ENCODE peak calls at places on chromosomes 6 and 20, in eight cellular contexts. W, A, U, H, K, N, V and Z are unnamed samples.

GRCh38 chr6:14321992-14322772 is 204.6 kb downstream of the CD83 start:
- DNase-seq in W (no peak), A (no peak), U (no peak), H (no peak), K (no peak), N (no peak), V (no peak), Z (no peak)

GRCh38 chr6:52994031-52994788 is 874 bp downstream of the GSTA4 start:
- DNase-seq in W (peak), A (no peak), U (peak), H (no peak), K (peak), N (no peak), V (peak), Z (no peak)

GRCh38 chr20:50121858-50122271 is 8.9 kb upstream of the UBE2V1 start:
- DNase-seq in W (no peak), A (no peak), U (no peak), H (no peak), K (no peak), N (no peak), V (no peak), Z (no peak)

GRCh38 chr6:13528777-13529343 is 41.5 kb upstream of the GFOD1 start:
- DNase-seq in W (no peak), A (no peak), U (no peak), H (no peak), K (no peak), N (no peak), V (no peak), Z (no peak)

GRCh38 chr20:7996898-7997297 is 22.7 kb downstream of the TMX4 start:
- DNase-seq in W (no peak), A (no peak), U (no peak), H (no peak), K (no peak), N (no peak), V (no peak), Z (no peak)

GRCh38 chr6:170444811-170445211 is 108.3 kb downstream of the PSMB1 start:
- DNase-seq in W (peak), A (no peak), U (no peak), H (no peak), K (no peak), N (no peak), V (peak), Z (no peak)

GRCh38 chr6:33249732-33250625 is 21.7 kb downstream of the VPS52 start:
- DNase-seq in W (peak), A (no peak), U (no peak), H (no peak), K (no peak), N (peak), V (peak), Z (no peak)

GRCh38 chr6:133245033-133245903 is 4.1 kb downstream of the EYA4 start:
- DNase-seq in W (no peak), A (no peak), U (no peak), H (no peak), K (no peak), N (no peak), V (no peak), Z (no peak)

GRCh38 chr6:115796061-115796460 is 264.6 kb downstream of the FRK start:
- DNase-seq in W (no peak), A (no peak), U (no peak), H (no peak), K (no peak), N (no peak), V (no peak), Z (no peak)

GRCh38 chr6:2149370-2150006 is 95.9 kb downstream of the GMDS start:
- DNase-seq in W (no peak), A (no peak), U (no peak), H (no peak), K (no peak), N (no peak), V (no peak), Z (no peak)

GRCh38 chr6:14068133-14068532 is 49.4 kb upstream of the CD83 start:
- DNase-seq in W (no peak), A (no peak), U (no peak), H (no peak), K (no peak), N (no peak), V (no peak), Z (no peak)

GRCh38 chr6:10429638-10430427 is 15.0 kb upstream of the TFAP2A start:
- DNase-seq in W (no peak), A (no peak), U (no peak), H (no peak), K (peak), N (no peak), V (no peak), Z (no peak)

GRCh38 chr6:42710316-42710715 is 12.1 kb downstream of the PRPH2 start:
- DNase-seq in W (no peak), A (no peak), U (peak), H (no peak), K (no peak), N (no peak), V (no peak), Z (no peak)

GRCh38 chr20:3808141-3808479 is 12.0 kb downstream of the CDC25B start:
- DNase-seq in W (peak), A (peak), U (peak), H (no peak), K (peak), N (peak), V (peak), Z (peak)

GRCh38 chr6:149317656-149318571 is at the start of gene TAB2:
- DNase-seq in W (peak), A (peak), U (peak), H (peak), K (no peak), N (peak), V (peak), Z (peak)

GRCh38 chr20:2342243-2342642 is 38.5 kb upstream of the TGM6 start:
- DNase-seq in W (no peak), A (no peak), U (no peak), H (no peak), K (no peak), N (no peak), V (no peak), Z (no peak)

GRCh38 chr6:26454641-26455040 is 3.1 kb upstream of the BTN2A1 start:
- DNase-seq in W (no peak), A (no peak), U (no peak), H (no peak), K (no peak), N (no peak), V (no peak), Z (no peak)

GRCh38 chr6:122620902-122621301 is 10.7 kb downstream of the PKIB start:
- DNase-seq in W (no peak), A (no peak), U (no peak), H (no peak), K (peak), N (no peak), V (no peak), Z (no peak)

GRCh38 chr20:49846206-49846807 is 33.7 kb downstream of the SLC9A8 start:
- DNase-seq in W (no peak), A (peak), U (no peak), H (peak), K (peak), N (no peak), V (no peak), Z (no peak)

GRCh38 chr6:33962673-33963072 is 158.9 kb upstream of the MLN start:
- DNase-seq in W (no peak), A (no peak), U (no peak), H (no peak), K (no peak), N (peak), V (peak), Z (no peak)

GRCh38 chr6:23140879-23141278 is 571.5 kb downstream of the HDGFL1 start:
- DNase-seq in W (no peak), A (no peak), U (no peak), H (no peak), K (no peak), N (no peak), V (no peak), Z (no peak)

GRCh38 chr6:55632953-55633352 is 54.0 kb upstream of the HMGCLL1 start:
- DNase-seq in W (no peak), A (no peak), U (no peak), H (no peak), K (no peak), N (no peak), V (no peak), Z (no peak)

GRCh38 chr6:148358196-148358785 is 15.7 kb downstream of the SASH1 start:
- DNase-seq in W (no peak), A (no peak), U (peak), H (peak), K (no peak), N (no peak), V (peak), Z (no peak)

GRCh38 chr6:22828179-22829062 is 259.1 kb downstream of the HDGFL1 start:
- DNase-seq in W (no peak), A (no peak), U (no peak), H (no peak), K (peak), N (no peak), V (peak), Z (peak)

GRCh38 chr6:161073940-161074339 is 82.4 kb downstream of the MAP3K4 start:
- DNase-seq in W (no peak), A (no peak), U (no peak), H (no peak), K (no peak), N (no peak), V (no peak), Z (no peak)

GRCh38 chr6:136633355-136633754 is 83.1 kb upstream of the MAP7 start:
- DNase-seq in W (no peak), A (no peak), U (no peak), H (no peak), K (no peak), N (no peak), V (no peak), Z (no peak)

GRCh38 chr6:3796396-3796795 is 44.9 kb upstream of the PXDC1 start:
- DNase-seq in W (no peak), A (no peak), U (no peak), H (no peak), K (no peak), N (no peak), V (no peak), Z (no peak)

GRCh38 chr6:7446644-7447325 is 57.2 kb downstream of the RIOK1 start:
- DNase-seq in W (no peak), A (no peak), U (no peak), H (no peak), K (peak), N (no peak), V (no peak), Z (no peak)

GRCh38 chr6:11343963-11344714 is 111.7 kb upstream of the NEDD9 start:
- DNase-seq in W (no peak), A (peak), U (no peak), H (no peak), K (peak), N (no peak), V (no peak), Z (peak)

GRCh38 chr20:45822863-45823262 is 4.2 kb downstream of the TNNC2 start:
- DNase-seq in W (no peak), A (peak), U (peak), H (no peak), K (no peak), N (no peak), V (no peak), Z (no peak)

GRCh38 chr6:15677822-15678221 is 15.0 kb upstream of the DTNBP1 start:
- DNase-seq in W (no peak), A (no peak), U (no peak), H (no peak), K (no peak), N (no peak), V (no peak), Z (no peak)
- H3K27ac ChIP-seq in W (no peak), A (no peak), U (no peak), H (no peak), K (no peak), N (no peak), V (no peak), Z (no peak)

DNA sequence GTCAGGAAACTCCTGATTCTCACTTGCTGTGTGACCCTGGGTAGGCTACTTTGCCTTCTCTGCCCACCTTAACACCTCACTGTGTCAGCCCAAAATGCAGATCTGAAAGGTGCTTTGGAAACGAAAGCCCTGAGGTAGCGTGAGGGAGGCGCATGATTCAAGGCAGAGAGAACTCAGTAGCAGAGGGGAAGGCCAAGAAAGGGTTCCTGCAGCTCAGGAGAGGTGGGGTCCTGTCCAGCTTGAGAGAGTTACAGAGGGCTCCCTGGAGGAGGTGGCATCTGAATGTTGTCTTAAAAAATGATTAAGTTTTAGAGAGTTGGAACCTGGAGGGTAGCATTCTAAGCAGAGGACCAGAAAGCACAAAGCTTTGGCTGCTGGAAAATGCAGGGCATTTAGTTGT is 13.6 kb downstream of the TGM2 start:
- DNase-seq in W (no peak), A (no peak), U (no peak), H (no peak), K (no peak), N (no peak), V (no peak), Z (peak)
- H3K27ac ChIP-seq in W (peak), A (peak), U (no peak), H (no peak), K (no peak), N (peak), V (peak), Z (peak)

GRCh38 chr20:25237610-25238318 is 10.1 kb upstream of the PYGB start:
- DNase-seq in W (peak), A (no peak), U (peak), H (no peak), K (peak), N (no peak), V (peak), Z (no peak)
- H3K27ac ChIP-seq in W (peak), A (peak), U (peak), H (no peak), K (no peak), N (no peak), V (peak), Z (no peak)

GRCh38 chr6:157229733-157230132 is 93.6 kb downstream of the TMEM242 start:
- DNase-seq in W (no peak), A (no peak), U (no peak), H (no peak), K (no peak), N (no peak), V (peak), Z (no peak)

GRCh38 chr6:157232161-157232895 is 91.0 kb downstream of the TMEM242 start:
- DNase-seq in W (no peak), A (no peak), U (no peak), H (no peak), K (no peak), N (no peak), V (peak), Z (no peak)

GRCh38 chr6:157229219-157229607 is 94.1 kb downstream of the TMEM242 start:
- DNase-seq in W (no peak), A (no peak), U (no peak), H (no peak), K (no peak), N (no peak), V (peak), Z (no peak)

GRCh38 chr6:157233156-157233555 is 90.2 kb downstream of the TMEM242 start:
- DNase-seq in W (no peak), A (no peak), U (no peak), H (no peak), K (no peak), N (no peak), V (no peak), Z (no peak)

GRCh38 chr6:157230971-157231370 is 92.3 kb downstream of the TMEM242 start:
- DNase-seq in W (no peak), A (no peak), U (no peak), H (no peak), K (no peak), N (no peak), V (peak), Z (peak)
- H3K27ac ChIP-seq in W (no peak), A (no peak), U (no peak), H (no peak), K (no peak), N (no peak), V (peak), Z (no peak)

GRCh38 chr20:38200646-38201045 is 35.6 kb upstream of the TGM2 start:
- DNase-seq in W (no peak), A (no peak), U (no peak), H (no peak), K (no peak), N (no peak), V (peak), Z (peak)

GRCh38 chr20:38197217-38198008 is 32.3 kb upstream of the TGM2 start:
- DNase-seq in W (no peak), A (no peak), U (no peak), H (no peak), K (no peak), N (no peak), V (peak), Z (no peak)

GRCh38 chr20:38198238-38198861 is 33.3 kb upstream of the TGM2 start:
- DNase-seq in W (no peak), A (no peak), U (no peak), H (no peak), K (no peak), N (no peak), V (peak), Z (no peak)

GRCh38 chr20:38201356-38201755 is 36.3 kb upstream of the TGM2 start:
- DNase-seq in W (peak), A (no peak), U (no peak), H (no peak), K (no peak), N (peak), V (no peak), Z (no peak)

GRCh38 chr20:38199506-38200390 is 34.7 kb upstream of the TGM2 start:
- DNase-seq in W (no peak), A (no peak), U (no peak), H (no peak), K (no peak), N (no peak), V (peak), Z (no peak)
- H3K27ac ChIP-seq in W (no peak), A (no peak), U (no peak), H (no peak), K (no peak), N (no peak), V (no peak), Z (no peak)

GRCh38 chr20:58171796-58172425 is 56.5 kb downstream of the ANKRD60 start:
- DNase-seq in W (no peak), A (no peak), U (peak), H (no peak), K (no peak), N (no peak), V (no peak), Z (no peak)
- H3K27ac ChIP-seq in W (no peak), A (no peak), U (no peak), H (no peak), K (no peak), N (no peak), V (no peak), Z (no peak)